ENCODE peak calls at places on chromosomes 13 and 19, in eight cellular contexts. One of them, this sample, is unnamed.

GRCh38 chr13:75222031-75222430 is 259.9 kb downstream of the TBC1D4 start:
- DNase-seq in activated naive CD8-positive, alpha-beta T cell treated with anti-CD3 and anti-CD28 coated beads, Interleukin-2, amount 50 U/mL, for 16 hours: no peak
- DNase-seq in activated T-cell treated with anti-CD3 and anti-CD28 coated beads, Interleukin-2, amount 50 U/mL, for 72 hours: no peak
- DNase-seq in NCI-H187 treated with DMSO at 0.1 percent for 48 hours: no peak
- DNase-seq in KBM-7: no peak
- DNase-seq in fibroblast of pulmonary artery: peak; percentile 69
- DNase-seq in SJCRH30: no peak
- DNase-seq in PC-9: no peak
- DNase-seq in this sample: no peak

GRCh38 chr19:2950286-2951124 is 5.7 kb upstream of the ZNF77 start:
- DNase-seq in PC-9: peak; percentile 100
- DNase-seq in activated naive CD8-positive, alpha-beta T cell treated with anti-CD3 and anti-CD28 coated beads, Interleukin-2, amount 50 U/mL, for 16 hours: peak; percentile 100
- DNase-seq in KBM-7: peak; percentile 99
- DNase-seq in SJCRH30: peak; percentile 99
- DNase-seq in NCI-H187 treated with DMSO at 0.1 percent for 48 hours: peak; percentile 88
- DNase-seq in activated T-cell treated with anti-CD3 and anti-CD28 coated beads, Interleukin-2, amount 50 U/mL, for 72 hours: peak; percentile 100
- DNase-seq in fibroblast of pulmonary artery: peak; percentile 100
- DNase-seq in this sample: peak; percentile 99

GRCh38 chr13:59834801-59835200 is 328.9 kb downstream of the DIAPH3 start:
- DNase-seq in NCI-H187 treated with DMSO at 0.1 percent for 48 hours: no peak
- DNase-seq in activated naive CD8-positive, alpha-beta T cell treated with anti-CD3 and anti-CD28 coated beads, Interleukin-2, amount 50 U/mL, for 16 hours: no peak
- DNase-seq in PC-9: no peak
- DNase-seq in SJCRH30: peak; percentile 1
- DNase-seq in activated T-cell treated with anti-CD3 and anti-CD28 coated beads, Interleukin-2, amount 50 U/mL, for 72 hours: no peak
- DNase-seq in fibroblast of pulmonary artery: peak; percentile 3
- DNase-seq in KBM-7: no peak
- DNase-seq in this sample: no peak

GRCh38 chr13:55244991-55245644 is 1895.6 kb upstream of the PRR20A start:
- DNase-seq in PC-9: no peak
- DNase-seq in activated T-cell treated with anti-CD3 and anti-CD28 coated beads, Interleukin-2, amount 50 U/mL, for 72 hours: no peak
- DNase-seq in KBM-7: peak; percentile 54
- DNase-seq in activated naive CD8-positive, alpha-beta T cell treated with anti-CD3 and anti-CD28 coated beads, Interleukin-2, amount 50 U/mL, for 16 hours: no peak
- DNase-seq in fibroblast of pulmonary artery: no peak
- DNase-seq in SJCRH30: peak; percentile 75
- DNase-seq in NCI-H187 treated with DMSO at 0.1 percent for 48 hours: no peak
- DNase-seq in this sample: no peak

GRCh38 chr13:97849305-97849704 is 104.2 kb upstream of the IPO5 start:
- DNase-seq in SJCRH30: peak; percentile 69
- DNase-seq in PC-9: peak; percentile 19
- DNase-seq in fibroblast of pulmonary artery: peak; percentile 40
- DNase-seq in activated naive CD8-positive, alpha-beta T cell treated with anti-CD3 and anti-CD28 coated beads, Interleukin-2, amount 50 U/mL, for 16 hours: no peak
- DNase-seq in KBM-7: peak; percentile 76
- DNase-seq in activated T-cell treated with anti-CD3 and anti-CD28 coated beads, Interleukin-2, amount 50 U/mL, for 72 hours: no peak
- DNase-seq in NCI-H187 treated with DMSO at 0.1 percent for 48 hours: peak; percentile 46
- DNase-seq in this sample: no peak

GRCh38 chr13:79995334-79995733 is 345.6 kb downstream of the SPRY2 start:
- DNase-seq in KBM-7: no peak
- DNase-seq in SJCRH30: peak; percentile 16
- DNase-seq in NCI-H187 treated with DMSO at 0.1 percent for 48 hours: no peak
- DNase-seq in activated T-cell treated with anti-CD3 and anti-CD28 coated beads, Interleukin-2, amount 50 U/mL, for 72 hours: no peak
- DNase-seq in fibroblast of pulmonary artery: peak; percentile 61
- DNase-seq in PC-9: no peak
- DNase-seq in activated naive CD8-positive, alpha-beta T cell treated with anti-CD3 and anti-CD28 coated beads, Interleukin-2, amount 50 U/mL, for 16 hours: no peak
- DNase-seq in this sample: no peak

GRCh38 chr13:75869981-75870380 is 233.9 kb downstream of the LMO7 start:
- DNase-seq in NCI-H187 treated with DMSO at 0.1 percent for 48 hours: no peak
- DNase-seq in fibroblast of pulmonary artery: no peak
- DNase-seq in KBM-7: no peak
- DNase-seq in activated T-cell treated with anti-CD3 and anti-CD28 coated beads, Interleukin-2, amount 50 U/mL, for 72 hours: peak; percentile 9
- DNase-seq in PC-9: no peak
- DNase-seq in SJCRH30: no peak
- DNase-seq in activated naive CD8-positive, alpha-beta T cell treated with anti-CD3 and anti-CD28 coated beads, Interleukin-2, amount 50 U/mL, for 16 hours: no peak
- DNase-seq in this sample: no peak

GRCh38 chr13:112877976-112878955 is 90.7 kb upstream of the MCF2L start:
- DNase-seq in PC-9: no peak
- DNase-seq in activated naive CD8-positive, alpha-beta T cell treated with anti-CD3 and anti-CD28 coated beads, Interleukin-2, amount 50 U/mL, for 16 hours: no peak
- DNase-seq in activated T-cell treated with anti-CD3 and anti-CD28 coated beads, Interleukin-2, amount 50 U/mL, for 72 hours: no peak
- DNase-seq in NCI-H187 treated with DMSO at 0.1 percent for 48 hours: no peak
- DNase-seq in SJCRH30: no peak
- DNase-seq in KBM-7: no peak
- DNase-seq in fibroblast of pulmonary artery: no peak
- DNase-seq in this sample: no peak

GRCh38 chr19:45528744-45529453 is 21.6 kb downstream of the VASP start:
- DNase-seq in KBM-7: no peak
- DNase-seq in SJCRH30: no peak
- DNase-seq in NCI-H187 treated with DMSO at 0.1 percent for 48 hours: peak; percentile 14
- DNase-seq in PC-9: peak; percentile 82
- DNase-seq in activated naive CD8-positive, alpha-beta T cell treated with anti-CD3 and anti-CD28 coated beads, Interleukin-2, amount 50 U/mL, for 16 hours: no peak
- DNase-seq in activated T-cell treated with anti-CD3 and anti-CD28 coated beads, Interleukin-2, amount 50 U/mL, for 72 hours: no peak
- DNase-seq in fibroblast of pulmonary artery: no peak
- DNase-seq in this sample: no peak

This sample was measured in stimulated activated CD8-positive, alpha-beta memory T cell treated with anti-CD3 and anti-CD28 coated beads, Interleukin-7, amount 100 ng/mL, for 48 hours.